ENCODE peak calls at places on chromosomes 7 and 10, in ten cellular contexts. L is globus pallidus; K is stimulated activated naive B cell treated with anti-CD40 and anti-IgM and Interleukin-4, amounts not matched to agents 10 μg/mL and 1 μg/mL and 100 μg/mL, for 72 hours; T is activated CD4-positive, alpha-beta T cell treated with anti-CD3 and anti-CD28 coated beads for 48 hours; S is left colon; W is BJ; A is GF-D8; I is WTC11; Y is iPS DF 19.7; R is activated CD8-positive, alpha-beta memory T cell treated with anti-CD3 and anti-CD28 coated beads for 1 hour. X is an unnamed sample.
A peak's percentile ranks its signal among the peaks of the same experiment; 100 is the strongest.

GRCh38 chr10:131269776-131270460 is 41.6 kb downstream of the TCERG1L start:
- DNase-seq in L (no peak), K (no peak), T (no peak), S (no peak), W (no peak), A (no peak), I (no peak), Y (no peak), R (no peak), X (no peak)

GRCh38 chr7:151736403-151736909 is 140.5 kb downstream of the PRKAG2 start:
- DNase-seq in L (no peak), K (no peak), T (no peak), S (peak; percentile 57), W (peak; percentile 85), A (no peak), I (no peak), Y (no peak), R (no peak), X (no peak)

GRCh38 chr7:8228766-8229674 is 32.9 kb downstream of the ICA1 start:
- DNase-seq in L (no peak), K (no peak), T (no peak), S (no peak), W (no peak), A (no peak), I (no peak), Y (no peak), R (no peak), X (no peak)

GRCh38 chr10:28410420-28411135 is 107.7 kb upstream of the MPP7 start:
- DNase-seq in L (no peak), K (no peak), T (no peak), S (no peak), W (no peak), A (no peak), I (no peak), Y (no peak), R (no peak), X (no peak)

GRCh38 chr7:131105294-131105802 is 222.3 kb upstream of the MKLN1 start:
- DNase-seq in L (no peak), K (no peak), T (no peak), S (peak; percentile 48), W (no peak), A (no peak), I (peak; percentile 37), Y (no peak), R (no peak), X (no peak)

GRCh38 chr7:43465581-43466554 is 117.0 kb upstream of the STK17A start:
- DNase-seq in L (no peak), K (no peak), T (no peak), S (no peak), W (no peak), A (no peak), I (no peak), Y (no peak), R (no peak), X (no peak)

GRCh38 chr7:121525155-121525819 is 129.2 kb upstream of the FAM3C start:
- DNase-seq in L (no peak), K (no peak), T (no peak), S (no peak), W (peak; percentile 68), A (no peak), I (no peak), Y (no peak), R (no peak), X (no peak)

GRCh38 chr10:98407744-98408241 is 7.2 kb downstream of the PYROXD2 start:
- DNase-seq in L (no peak), K (no peak), T (no peak), S (no peak), W (no peak), A (no peak), I (no peak), Y (no peak), R (no peak), X (no peak)

GRCh38 chr7:93092757-93093370 is 24.9 kb downstream of the SAMD9 start:
- DNase-seq in L (no peak), K (no peak), T (no peak), S (no peak), W (no peak), A (no peak), I (no peak), Y (peak; percentile 23), R (no peak), X (no peak)

GRCh38 chr7:22784346-22784745 is 38.3 kb downstream of the TOMM7 start:
- DNase-seq in L (no peak), K (no peak), T (no peak), S (no peak), W (no peak), A (no peak), I (no peak), Y (no peak), R (no peak), X (no peak)

GRCh38 chr10:12950583-12951128 is 50.9 kb downstream of the CCDC3 start:
- DNase-seq in L (no peak), K (no peak), T (no peak), S (no peak), W (no peak), A (no peak), I (no peak), Y (no peak), R (no peak), X (no peak)

X was measured in RWPE2.